ENCODE peak calls at places on chromosome 4, in six cellular contexts. Q is fibroblast of the aortic adventitia, E is uterus, F is fibroblast of pulmonary artery, L is AG04450, U is astrocyte of the cerebellum. M is an unnamed sample.
A peak's percentile ranks its signal among the peaks of the same experiment; 100 is the strongest.

GRCh38 chr4:158094413-158095110 is 78.3 kb downstream of the GASK1B start:
- DNase-seq in Q (peak; percentile 71), U (peak; percentile 23), F (peak; percentile 62), L (peak; percentile 3), E (peak; percentile 66), M (peak; percentile 65)

GRCh38 chr4:64144994-64145393 is 264.3 kb downstream of the TECRL start:
- DNase-seq in E (peak; percentile 33), F (no peak), L (no peak), Q (no peak), U (no peak), M (no peak)

GRCh38 chr4:41692717-41693345 is 55.7 kb downstream of the PHOX2B start:
- DNase-seq in Q (peak; percentile 63), U (peak; percentile 34), E (no peak), F (peak; percentile 70), L (peak; percentile 18), M (peak; percentile 53)

GRCh38 chr4:127188847-127189246 is 443.9 kb upstream of the INTU start:
- DNase-seq in F (peak; percentile 12), Q (no peak), E (no peak), L (no peak), U (peak; percentile 20), M (peak; percentile 33)

GRCh38 chr4:163395055-163395454 is 51.4 kb downstream of the NPY5R start:
- DNase-seq in U (no peak), Q (peak; percentile 24), F (peak; percentile 79), L (no peak), E (no peak), M (no peak)

GRCh38 chr4:1023241-1023640 is 11.8 kb downstream of the FGFRL1 start:
- DNase-seq in U (no peak), Q (no peak), F (no peak), L (no peak), E (no peak), M (no peak)

GRCh38 chr4:43089730-43090129 is 197.2 kb downstream of the GRXCR1 start:
- DNase-seq in U (peak; percentile 75), F (peak; percentile 2), E (no peak), L (no peak), Q (peak; percentile 10), M (peak; percentile 11)

GRCh38 chr4:177064724-177065394 is 244.8 kb upstream of the NEIL3 start:
- DNase-seq in E (no peak), U (no peak), Q (no peak), F (no peak), L (no peak), M (no peak)

GRCh38 chr4:142500966-142501365 is 345.1 kb downstream of the INPP4B start:
- DNase-seq in F (no peak), E (no peak), Q (no peak), U (no peak), L (no peak), M (no peak)

GRCh38 chr4:1137063-1137771 is 23.9 kb upstream of the RNF212 start:
- DNase-seq in U (no peak), L (no peak), F (no peak), E (no peak), Q (peak; percentile 21), M (peak; percentile 14)

GRCh38 chr4:154691229-154691628 is 52.6 kb upstream of the LRAT start:
- DNase-seq in U (no peak), F (no peak), Q (peak; percentile 36), L (no peak), E (no peak), M (no peak)

GRCh38 chr4:184747034-184747830 is 13.3 kb upstream of the CENPU start:
- DNase-seq in L (no peak), F (no peak), Q (no peak), U (no peak), E (no peak), M (no peak)

GRCh38 chr4:80135702-80136058 is 61.6 kb upstream of the PRDM8 start:
- DNase-seq in Q (no peak), E (no peak), L (no peak), U (no peak), F (no peak), M (no peak)

GRCh38 chr4:165326831-165327210 is 648 bp upstream of the MSMO1 start:
- DNase-seq in U (no peak), Q (no peak), L (no peak), E (peak; percentile 42), F (peak; percentile 49), M (peak; percentile 75)

GRCh38 chr4:47155907-47156306 is 124.5 kb downstream of the GABRB1 start:
- DNase-seq in U (no peak), F (no peak), Q (no peak), L (no peak), E (no peak), M (no peak)

GRCh38 chr4:23337292-23337691 is 552.6 kb downstream of the PPARGC1A start:
- DNase-seq in L (no peak), F (no peak), U (no peak), Q (no peak), E (no peak), M (no peak)

GRCh38 chr4:174156239-174156826 is 127.1 kb downstream of the FBXO8 start:
- DNase-seq in U (peak; percentile 26), Q (peak; percentile 81), F (peak; percentile 81), E (no peak), L (no peak), M (peak; percentile 76)

GRCh38 chr4:8645753-8646124 is 53.2 kb downstream of the CPZ start:
- DNase-seq in E (no peak), U (no peak), F (no peak), L (no peak), Q (no peak), M (no peak)

GRCh38 chr4:184617611-184618196 is 31.5 kb downstream of the CASP3 start:
- DNase-seq in Q (peak; percentile 84), F (peak; percentile 33), U (no peak), E (no peak), L (no peak), M (no peak)

GRCh38 chr4:152536545-152537182 is 772 bp upstream of the FBXW7 start:
- DNase-seq in L (no peak), Q (peak; percentile 39), E (peak; percentile 27), F (peak; percentile 48), U (no peak), M (peak; percentile 45)

GRCh38 chr4:92368648-92369047 is 64.9 kb downstream of the GRID2 start:
- DNase-seq in E (no peak), U (no peak), L (no peak), Q (no peak), F (no peak), M (no peak)

GRCh38 chr4:28247805-28248204 is 1387.2 kb downstream of the STIM2 start:
- DNase-seq in U (no peak), L (no peak), Q (no peak), F (no peak), E (no peak), M (no peak)

GRCh38 chr4:15598644-15599043 is 56.5 kb downstream of the FBXL5 start:
- DNase-seq in F (no peak), Q (peak; percentile 13), E (no peak), U (no peak), L (peak; percentile 44), M (peak; percentile 19)

GRCh38 chr4:41360214-41360910 is 103.6 kb downstream of the UCHL1 start:
- DNase-seq in F (peak; percentile 35), Q (peak; percentile 29), E (no peak), U (no peak), L (no peak), M (peak; percentile 7)

GRCh38 chr4:145546556-145546955 is 64.9 kb downstream of the SMAD1 start:
- DNase-seq in E (no peak), Q (no peak), U (peak; percentile 53), L (no peak), F (peak; percentile 59), M (no peak)

GRCh38 chr4:113445286-113445685 is 316.3 kb downstream of the CAMK2D start:
- DNase-seq in F (peak; percentile 99), L (no peak), Q (peak; percentile 100), E (peak; percentile 78), U (peak; percentile 88), M (peak; percentile 100)

GRCh38 chr4:153223418-153223792 is 19.2 kb downstream of the TRIM2 start:
- DNase-seq in E (no peak), F (no peak), Q (peak; percentile 41), L (no peak), U (no peak), M (no peak)

GRCh38 chr4:87042986-87043820 is 108.4 kb downstream of the AFF1 start:
- DNase-seq in F (no peak), Q (no peak), L (no peak), E (no peak), U (no peak), M (no peak)

GRCh38 chr4:150253965-150254364 is 175.7 kb downstream of the DCLK2 start:
- DNase-seq in L (no peak), F (no peak), Q (no peak), U (no peak), E (no peak), M (no peak)

GRCh38 chr4:150255610-150256580 is 177.7 kb downstream of the DCLK2 start:
- DNase-seq in L (no peak), U (no peak), F (no peak), Q (peak; percentile 26), E (no peak), M (no peak)

GRCh38 chr4:150258569-150258968 is 180.3 kb downstream of the DCLK2 start:
- DNase-seq in U (no peak), E (no peak), F (no peak), Q (no peak), L (no peak), M (no peak)

GRCh38 chr4:150257338-150257737 is 179.1 kb downstream of the DCLK2 start:
- DNase-seq in Q (no peak), U (no peak), E (no peak), F (no peak), L (no peak), M (no peak)

GRCh38 chr4:150256841-150257273 is 178.6 kb downstream of the DCLK2 start:
- DNase-seq in Q (no peak), U (no peak), E (no peak), L (no peak), F (no peak), M (no peak)
- TF ChIP-seq CTCF in Q (no peak), U (no peak), E (no peak), L (no peak), F (no peak), M (no peak)

GRCh38 chr4:24800273-24800880 is 5.0 kb downstream of the SOD3 start:
- DNase-seq in E (no peak), L (no peak), Q (no peak), U (no peak), F (no peak), M (peak; percentile 15)
- H3K4me3 ChIP-seq in E (no peak overlapping the region), L (peak overlapping the region; percentile 22), Q (no peak overlapping the region), U (peak overlapping the region; percentile 19), F (peak overlapping the region; percentile 36), M (no peak overlapping the region)

DNA sequence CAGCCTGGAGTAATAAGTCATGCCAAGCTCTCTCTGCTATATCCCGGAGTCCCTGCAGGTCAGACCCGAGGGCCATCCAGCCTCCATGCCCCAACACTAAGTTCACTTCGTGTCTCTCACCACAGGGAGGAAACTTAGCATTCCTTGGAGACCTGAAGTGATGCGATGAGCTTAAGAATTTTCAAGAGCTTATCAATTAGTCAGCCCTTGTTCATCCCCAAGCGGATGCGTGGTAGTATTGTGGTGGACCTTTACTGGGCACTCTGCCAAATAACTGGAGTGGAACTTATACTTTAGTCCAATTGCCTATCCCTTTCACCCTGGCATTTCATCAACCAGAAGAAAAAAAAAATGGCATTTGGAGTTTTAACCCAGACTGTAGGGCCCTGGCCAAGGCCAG is 137.2 kb downstream of the RELL1 start:
- DNase-seq in E (no peak), L (no peak), F (peak; percentile 94), Q (peak; percentile 88), U (peak; percentile 55), M (peak; percentile 78)
- TF ChIP-seq CTCF in E (no peak), L (no peak), F (peak; percentile 6), Q (no peak), U (no peak), M (no peak)

GRCh38 chr4:83679692-83680091 is 143.8 kb downstream of the GPAT3 start:
- DNase-seq in Q (no peak), L (no peak), E (no peak), F (no peak), U (no peak), M (no peak)

GRCh38 chr4:83677656-83678055 is 141.7 kb downstream of the GPAT3 start:
- DNase-seq in U (no peak), E (no peak), L (no peak), Q (peak; percentile 22), F (peak; percentile 5), M (peak; percentile 48)
- H3K4me3 ChIP-seq in U (no peak overlapping the region), E (no peak overlapping the region), L (no peak overlapping the region), Q (no peak overlapping the region), F (no peak overlapping the region), M (no peak overlapping the region)